ENCODE peak calls at places on chromosome 12, in seven cellular contexts. One of them, this sample, is unnamed.

GRCh38 chr12:89185181-89185580 is 167.1 kb downstream of the DUSP6 start:
- DNase-seq in PC-3: no peak
- DNase-seq in IMR-90: no peak
- DNase-seq in HCT116: no peak
- DNase-seq in NT2/D1: no peak
- DNase-seq in GM23248: no peak
- DNase-seq in neural progenitor cell: no peak
- DNase-seq in this sample: no peak

GRCh38 chr12:113373966-113374365 is 15.6 kb downstream of the PLBD2 start:
- DNase-seq in PC-3: no peak
- DNase-seq in IMR-90: no peak
- DNase-seq in HCT116: no peak
- DNase-seq in NT2/D1: no peak
- DNase-seq in GM23248: no peak
- DNase-seq in neural progenitor cell: no peak
- DNase-seq in this sample: no peak

GRCh38 chr12:47742253-47742825 is 16.3 kb downstream of the RAPGEF3 start:
- DNase-seq in PC-3: peak; percentile 76
- DNase-seq in IMR-90: no peak
- DNase-seq in HCT116: peak; percentile 26
- DNase-seq in NT2/D1: peak; percentile 43
- DNase-seq in GM23248: peak; percentile 41
- DNase-seq in neural progenitor cell: peak; percentile 36
- DNase-seq in this sample: peak; percentile 80

GRCh38 chr12:78931466-78931990 is 67.0 kb downstream of the SYT1 start:
- DNase-seq in PC-3: no peak
- DNase-seq in IMR-90: peak; percentile 7
- DNase-seq in HCT116: no peak
- DNase-seq in NT2/D1: no peak
- DNase-seq in GM23248: no peak
- DNase-seq in neural progenitor cell: peak; percentile 19
- DNase-seq in this sample: no peak

GRCh38 chr12:61137677-61138380 is 1122.4 kb upstream of the USP15 start:
- DNase-seq in PC-3: no peak
- DNase-seq in IMR-90: no peak
- DNase-seq in HCT116: no peak
- DNase-seq in NT2/D1: no peak
- DNase-seq in GM23248: no peak
- DNase-seq in neural progenitor cell: no peak
- DNase-seq in this sample: no peak

GRCh38 chr12:13727707-13728147 is 253.7 kb downstream of the GRIN2B start:
- DNase-seq in PC-3: peak; percentile 83
- DNase-seq in IMR-90: no peak
- DNase-seq in HCT116: no peak
- DNase-seq in NT2/D1: peak; percentile 94
- DNase-seq in GM23248: no peak
- DNase-seq in neural progenitor cell: no peak
- DNase-seq in this sample: no peak

GRCh38 chr12:50017047-50017446 is 8.2 kb downstream of the RACGAP1 start:
- DNase-seq in PC-3: no peak
- DNase-seq in IMR-90: peak; percentile 93
- DNase-seq in HCT116: no peak
- DNase-seq in NT2/D1: no peak
- DNase-seq in GM23248: peak; percentile 96
- DNase-seq in neural progenitor cell: no peak
- DNase-seq in this sample: peak; percentile 59

GRCh38 chr12:119620490-119620889 is 26.9 kb downstream of the TMEM233 start:
- DNase-seq in PC-3: no peak
- DNase-seq in IMR-90: no peak
- DNase-seq in HCT116: no peak
- DNase-seq in NT2/D1: no peak
- DNase-seq in GM23248: no peak
- DNase-seq in neural progenitor cell: no peak
- DNase-seq in this sample: no peak

GRCh38 chr12:3233813-3234212 is 156.6 kb downstream of the TSPAN9 start:
- DNase-seq in PC-3: peak; percentile 3
- DNase-seq in IMR-90: no peak
- DNase-seq in HCT116: no peak
- DNase-seq in NT2/D1: no peak
- DNase-seq in GM23248: no peak
- DNase-seq in neural progenitor cell: no peak
- DNase-seq in this sample: peak; percentile 26

GRCh38 chr12:5433081-5433839 is 1.4 kb downstream of the NTF3 start:
- DNase-seq in PC-3: no peak
- DNase-seq in IMR-90: peak; percentile 63
- DNase-seq in HCT116: no peak
- DNase-seq in NT2/D1: no peak
- DNase-seq in GM23248: peak; percentile 44
- DNase-seq in neural progenitor cell: peak; percentile 65
- DNase-seq in this sample: no peak

GRCh38 chr12:106285993-106286392 is 16.5 kb upstream of the TCP11L2 start:
- DNase-seq in PC-3: no peak
- DNase-seq in IMR-90: no peak
- DNase-seq in HCT116: no peak
- DNase-seq in NT2/D1: no peak
- DNase-seq in GM23248: peak; percentile 15
- DNase-seq in neural progenitor cell: no peak
- DNase-seq in this sample: no peak

DNA sequence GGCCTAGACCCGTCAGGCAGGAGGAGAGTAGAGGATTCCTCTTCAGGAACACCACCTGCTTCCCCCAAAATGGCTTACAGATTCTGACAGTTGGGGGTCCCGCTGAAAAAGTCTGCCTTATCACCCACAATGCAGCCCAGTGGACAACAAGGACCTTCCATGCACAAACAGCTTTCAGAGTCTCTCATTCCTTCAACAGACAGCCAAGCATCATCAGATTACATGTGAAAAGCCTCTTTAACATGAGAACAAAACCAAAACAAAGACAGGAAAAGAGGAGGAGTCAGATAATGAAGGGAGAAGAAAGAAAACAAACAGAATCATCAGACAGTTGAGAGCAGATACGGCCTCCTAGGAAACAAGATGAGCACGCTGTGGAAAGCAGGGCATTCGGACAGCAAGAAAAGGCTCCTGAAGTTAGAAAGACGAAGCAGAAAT is 18.3 kb downstream of the KCTD10 start:
- DNase-seq in PC-3: no peak
- DNase-seq in IMR-90: peak; percentile 74
- DNase-seq in HCT116: no peak
- DNase-seq in NT2/D1: peak; percentile 91
- DNase-seq in GM23248: peak; percentile 68
- DNase-seq in neural progenitor cell: peak; percentile 66
- DNase-seq in this sample: no peak
- H3K4me1 ChIP-seq in PC-3: peaks cover 51% of the 10 kb centered on the region
- H3K4me1 ChIP-seq in IMR-90: peaks cover 44% of the 10 kb centered on the region
- H3K4me1 ChIP-seq in HCT116: peaks cover 28% of the 10 kb centered on the region
- H3K4me1 ChIP-seq in NT2/D1: peaks cover 31% of the 10 kb centered on the region
- H3K4me1 ChIP-seq in GM23248: peaks cover 72% of the 10 kb centered on the region
- H3K4me1 ChIP-seq in neural progenitor cell: peaks cover 39% of the 10 kb centered on the region
- H3K4me1 ChIP-seq in this sample: peaks cover 21% of the 10 kb centered on the region

DNA sequence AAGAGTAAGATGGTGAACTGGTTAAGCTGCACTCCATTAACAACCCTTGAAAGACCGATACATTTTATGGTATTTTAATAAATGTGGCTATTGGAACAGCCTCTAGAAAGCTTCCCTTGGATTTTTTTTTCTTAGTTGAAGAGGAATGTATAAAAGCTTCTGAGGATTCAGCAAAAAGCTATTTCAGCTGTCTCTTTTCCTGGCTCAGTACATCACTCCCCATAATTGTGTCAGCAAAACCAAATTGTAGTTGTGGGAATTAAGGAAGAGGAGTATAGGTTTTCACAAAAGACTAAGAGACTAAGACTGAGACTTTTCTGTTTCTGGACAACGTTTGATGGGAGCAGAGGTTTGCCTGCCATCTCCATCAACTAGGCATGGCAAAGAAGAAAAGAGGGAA is 106.5 kb downstream of the C12orf50 start:
- DNase-seq in PC-3: no peak
- DNase-seq in IMR-90: peak; percentile 52
- DNase-seq in HCT116: no peak
- DNase-seq in NT2/D1: no peak
- DNase-seq in GM23248: no peak
- DNase-seq in neural progenitor cell: no peak
- DNase-seq in this sample: no peak
- H3K9ac ChIP-seq in PC-3: no peak overlapping the region
- H3K9ac ChIP-seq in IMR-90: no peak overlapping the region
- H3K9ac ChIP-seq in HCT116: no peak overlapping the region
- H3K9ac ChIP-seq in NT2/D1: no peak overlapping the region
- H3K9ac ChIP-seq in GM23248: no peak overlapping the region
- H3K9ac ChIP-seq in neural progenitor cell: no peak overlapping the region
- H3K9ac ChIP-seq in this sample: no peak overlapping the region

DNA sequence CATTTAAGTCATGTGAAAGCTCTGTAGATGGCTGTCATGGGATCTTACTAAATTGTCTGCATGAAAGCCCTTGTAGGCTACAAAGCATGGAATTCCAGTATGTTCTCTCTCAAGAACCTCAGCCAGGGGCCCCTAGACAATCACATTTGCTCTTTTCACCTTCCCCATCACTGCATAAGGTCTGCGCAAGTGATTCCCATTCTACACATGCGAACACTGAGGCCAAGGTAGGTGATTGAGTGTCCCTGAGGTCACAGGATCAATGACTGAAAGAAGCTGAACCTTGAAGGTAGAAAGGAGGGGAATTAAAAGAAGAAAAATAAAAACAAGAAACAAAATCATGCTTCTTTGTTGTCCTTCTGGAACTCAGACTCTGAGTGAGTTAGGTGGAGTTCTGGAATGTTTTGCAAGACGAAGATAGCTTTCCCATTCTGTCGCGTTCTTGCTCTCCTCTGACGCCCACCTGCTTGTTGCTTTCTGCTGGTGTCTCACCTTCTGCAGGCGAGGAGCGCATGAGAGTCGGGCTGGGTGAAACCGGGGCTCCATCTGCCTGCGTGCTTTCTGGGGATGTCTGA is 79.9 kb downstream of the SPRING1 start:
- DNase-seq in PC-3: no peak
- DNase-seq in IMR-90: no peak
- DNase-seq in HCT116: no peak
- DNase-seq in NT2/D1: no peak
- DNase-seq in GM23248: no peak
- DNase-seq in neural progenitor cell: no peak
- DNase-seq in this sample: no peak
- H3K4me3 ChIP-seq in PC-3: peak overlapping the region; percentile 42
- H3K4me3 ChIP-seq in IMR-90: no peak overlapping the region
- H3K4me3 ChIP-seq in HCT116: no peak overlapping the region
- H3K4me3 ChIP-seq in NT2/D1: no peak overlapping the region
- H3K4me3 ChIP-seq in GM23248: peak overlapping the region; percentile 62
- H3K4me3 ChIP-seq in neural progenitor cell: no peak overlapping the region
- H3K4me3 ChIP-seq in this sample: peak overlapping the region; percentile 4

GRCh38 chr12:54429014-54429471 is 10.0 kb upstream of the ITGA5 start:
- DNase-seq in PC-3: peak; percentile 30
- DNase-seq in IMR-90: no peak
- DNase-seq in HCT116: no peak
- DNase-seq in NT2/D1: no peak
- DNase-seq in GM23248: no peak
- DNase-seq in neural progenitor cell: no peak
- DNase-seq in this sample: no peak
- H3K4me1 ChIP-seq in PC-3: peaks cover 41% of the 10 kb centered on the region
- H3K4me1 ChIP-seq in IMR-90: peaks cover 22% of the 10 kb centered on the region
- H3K4me1 ChIP-seq in HCT116: peaks cover 23% of the 10 kb centered on the region
- H3K4me1 ChIP-seq in NT2/D1: peaks cover 14% of the 10 kb centered on the region
- H3K4me1 ChIP-seq in GM23248: peaks cover 52% of the 10 kb centered on the region
- H3K4me1 ChIP-seq in neural progenitor cell: peaks cover 35% of the 10 kb centered on the region
- H3K4me1 ChIP-seq in this sample: peaks cover 4% of the 10 kb centered on the region

DNA sequence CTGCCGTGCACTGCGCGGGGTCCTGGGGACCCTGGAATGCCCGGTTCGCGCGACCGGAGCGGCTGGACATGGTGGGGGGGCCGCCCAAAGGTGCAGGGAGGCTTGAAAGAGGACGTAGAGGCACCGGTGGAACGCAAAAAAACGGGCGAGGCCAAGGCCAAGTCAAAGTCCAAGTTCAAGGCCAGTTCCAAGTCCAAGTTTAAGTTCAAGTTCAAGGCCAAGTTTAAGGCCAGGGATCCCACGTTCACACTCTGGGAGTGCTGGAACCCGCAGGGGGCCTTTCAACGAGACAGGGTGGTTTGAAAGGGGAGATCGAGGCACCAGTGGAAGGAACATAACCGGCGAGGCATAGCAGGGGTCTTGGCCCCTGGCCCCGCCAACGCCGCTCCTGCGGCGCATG is 317.6 kb downstream of the ALG10 start:
- DNase-seq in PC-3: no peak
- DNase-seq in IMR-90: no peak
- DNase-seq in HCT116: no peak
- DNase-seq in NT2/D1: no peak
- DNase-seq in GM23248: no peak
- DNase-seq in neural progenitor cell: no peak
- DNase-seq in this sample: no peak
- H3K9ac ChIP-seq in PC-3: no peak overlapping the region
- H3K9ac ChIP-seq in IMR-90: no peak overlapping the region
- H3K9ac ChIP-seq in HCT116: no peak overlapping the region
- H3K9ac ChIP-seq in NT2/D1: no peak overlapping the region
- H3K9ac ChIP-seq in GM23248: no peak overlapping the region
- H3K9ac ChIP-seq in neural progenitor cell: no peak overlapping the region
- H3K9ac ChIP-seq in this sample: no peak overlapping the region

This sample was measured in colonic mucosa.